ENCODE peak calls at places on chromosomes 2 and 18, in eight cellular contexts. A, O, S, Y, G, Q, F and C are unnamed samples.

GRCh38 chr2:154713605-154714004 is 15.1 kb downstream of the KCNJ3 start:
- DNase-seq in Y (no peak), F (no peak), S (no peak), O (no peak), G (no peak), A (no peak), Q (no peak), C (no peak)

GRCh38 chr2:17547737-17548136 is 7.2 kb downstream of the VSNL1 start:
- DNase-seq in Q (no peak), O (no peak), A (no peak), G (no peak), S (no peak), F (no peak), Y (no peak), C (no peak)

GRCh38 chr2:101638156-101638809 is 59.2 kb upstream of the MAP4K4 start:
- DNase-seq in S (no peak), Q (no peak), O (no peak), F (no peak), Y (no peak), G (no peak), A (no peak), C (no peak)

GRCh38 chr2:218858671-218859555 is 692 bp upstream of the WNT6 start:
- DNase-seq in O (no peak), A (no peak), G (no peak), F (no peak), Q (peak), S (no peak), Y (no peak), C (no peak)

GRCh38 chr2:232354069-232354468 is 24.5 kb upstream of the ALPP start:
- DNase-seq in S (no peak), A (no peak), Y (no peak), G (no peak), O (no peak), F (no peak), Q (no peak), C (no peak)

GRCh38 chr2:26537069-26537825 is 59.3 kb upstream of the OTOF start:
- DNase-seq in O (no peak), F (no peak), Q (no peak), A (no peak), S (no peak), Y (no peak), G (no peak), C (no peak)

GRCh38 chr2:67260348-67261277 is 136.5 kb upstream of the ETAA1 start:
- DNase-seq in G (no peak), O (no peak), Q (no peak), Y (no peak), S (peak), F (no peak), A (no peak), C (peak)

GRCh38 chr2:128041561-128041960 is 13.7 kb upstream of the SAP130 start:
- DNase-seq in F (no peak), G (peak), S (no peak), O (no peak), A (no peak), Y (no peak), Q (no peak), C (no peak)

GRCh38 chr18:500556-501405 is at the start of gene COLEC12:
- DNase-seq in G (no peak), F (peak), O (no peak), S (no peak), Q (peak), A (no peak), Y (no peak), C (no peak)

GRCh38 chr18:21769206-21769605 is 28.6 kb downstream of the MIB1 start:
- DNase-seq in Y (no peak), S (no peak), A (no peak), G (no peak), O (no peak), Q (no peak), F (no peak), C (no peak)

GRCh38 chr18:26710460-26711096 is 154.9 kb downstream of the AQP4 start:
- DNase-seq in S (no peak), Q (no peak), A (no peak), Y (peak), F (no peak), G (no peak), O (no peak), C (no peak)

GRCh38 chr18:46771141-46771540 is 14.3 kb upstream of the ST8SIA5 start:
- DNase-seq in Y (no peak), A (no peak), S (no peak), O (no peak), G (no peak), Q (no peak), F (no peak), C (no peak)

GRCh38 chr2:32838418-32838817 is 108.3 kb upstream of the LTBP1 start:
- DNase-seq in F (no peak), G (no peak), Y (peak), Q (no peak), S (no peak), A (no peak), O (no peak), C (no peak)

GRCh38 chr2:47810850-47811249 is 27.9 kb downstream of the MSH6 start:
- DNase-seq in S (no peak), F (no peak), A (no peak), O (no peak), G (no peak), Q (no peak), Y (no peak), C (no peak)

GRCh38 chr2:233385489-233386044 is 31.3 kb downstream of the DGKD start:
- DNase-seq in G (peak), F (no peak), A (no peak), Q (no peak), S (no peak), O (no peak), Y (peak), C (no peak)

GRCh38 chr2:144330951-144331651 is 188.8 kb downstream of the ZEB2 start:
- DNase-seq in Q (no peak), F (peak), O (no peak), S (no peak), A (no peak), Y (no peak), G (peak), C (peak)

GRCh38 chr2:187117483-187117882 is 268.5 kb upstream of the ZSWIM2 start:
- DNase-seq in A (no peak), S (peak), Y (no peak), F (no peak), Q (no peak), O (no peak), G (no peak), C (no peak)

GRCh38 chr18:61606759-61607158 is 273.5 kb downstream of the CDH20 start:
- DNase-seq in A (peak), S (peak), Y (no peak), G (peak), F (no peak), O (no peak), Q (peak), C (peak)

GRCh38 chr18:54149078-54149697 is 75.3 kb downstream of the MBD2 start:
- DNase-seq in A (peak), Y (peak), G (peak), F (no peak), S (peak), Q (no peak), O (peak), C (peak)

GRCh38 chr2:84832772-84833461 is 48.0 kb downstream of the TRABD2A start:
- DNase-seq in O (no peak), F (no peak), A (no peak), Q (no peak), Y (peak), S (no peak), G (no peak), C (peak)

GRCh38 chr2:108982259-108982679 is 6.8 kb downstream of the EDAR start:
- DNase-seq in S (peak), G (no peak), A (no peak), O (peak), F (no peak), Q (no peak), Y (no peak), C (no peak)

GRCh38 chr2:24771099-24771498 is 22.1 kb downstream of the PTRHD1 start:
- DNase-seq in Q (no peak), S (no peak), A (no peak), Y (no peak), F (no peak), O (no peak), G (peak), C (no peak)

DNA sequence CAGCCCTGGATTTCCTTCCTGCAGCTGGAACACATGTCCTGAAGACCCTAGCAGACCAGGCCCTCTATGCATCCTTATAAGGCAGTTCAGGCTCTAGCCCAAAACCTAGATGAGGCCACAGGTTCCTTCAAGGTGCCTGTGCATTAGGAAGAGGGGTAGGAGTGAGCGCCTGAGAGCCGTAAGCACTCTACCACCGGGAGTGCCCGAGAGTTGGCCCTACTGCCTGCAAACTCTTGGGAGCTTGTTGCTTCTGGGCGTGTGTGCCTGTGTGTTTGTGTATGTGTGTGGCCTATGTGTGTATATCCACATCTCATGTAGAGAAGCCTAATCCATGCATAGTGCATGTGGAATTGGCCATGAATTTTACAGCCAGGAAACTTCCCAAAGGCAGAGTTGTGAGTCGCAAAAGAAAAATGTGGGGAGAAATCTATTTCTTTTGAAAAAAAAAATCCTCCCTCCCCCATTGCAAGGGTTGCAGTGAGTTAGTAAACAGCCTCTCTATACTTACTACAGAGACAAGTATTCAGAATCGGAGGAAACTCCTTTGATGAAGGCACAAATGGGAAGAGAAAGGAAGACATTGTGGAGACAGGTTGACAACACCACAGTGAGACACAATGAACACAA is 96.8 kb downstream of the ADD2 start:
- DNase-seq in Q (no peak), O (no peak), S (no peak), A (no peak), G (no peak), F (no peak), Y (no peak), C (no peak)
- TF ChIP-seq RAD21 in Q (no peak), O (no peak), S (no peak), A (no peak), G (no peak), F (no peak), Y (no peak), C (no peak)

GRCh38 chr18:29753379-29753778 is 1289.2 kb downstream of the DSC3 start:
- DNase-seq in A (no peak), Y (no peak), S (no peak), O (no peak), G (no peak), Q (no peak), F (no peak), C (peak)
- TF ChIP-seq RAD21 in A (no peak), Y (no peak), S (no peak), O (no peak), G (no peak), Q (no peak), F (no peak), C (no peak)

DNA sequence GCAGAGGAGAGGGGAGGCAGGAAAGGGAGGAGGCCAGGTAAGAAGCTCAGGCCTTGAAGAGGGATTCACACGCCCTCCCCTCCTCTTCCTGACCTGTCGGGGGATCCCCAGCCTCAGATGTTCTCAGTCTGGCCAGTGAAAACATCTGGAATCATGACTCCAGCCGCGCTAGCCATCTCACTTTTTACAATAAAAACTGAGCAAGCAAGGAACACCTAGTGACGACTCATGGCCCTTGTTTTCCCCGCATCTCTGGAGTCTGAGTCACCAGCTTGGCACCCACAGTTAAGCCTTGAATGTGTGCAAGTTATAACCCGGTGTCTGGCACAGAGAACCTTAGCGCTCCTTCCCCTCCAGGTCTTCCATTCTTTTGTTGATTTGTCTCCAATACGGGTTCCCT is 74.3 kb downstream of the SH3BP4 start:
- DNase-seq in A (peak), S (peak), G (no peak), O (peak), F (no peak), Y (no peak), Q (no peak), C (peak)
- TF ChIP-seq RAD21 in A (no peak), S (peak), G (no peak), O (no peak), F (no peak), Y (no peak), Q (no peak), C (no peak)

DNA sequence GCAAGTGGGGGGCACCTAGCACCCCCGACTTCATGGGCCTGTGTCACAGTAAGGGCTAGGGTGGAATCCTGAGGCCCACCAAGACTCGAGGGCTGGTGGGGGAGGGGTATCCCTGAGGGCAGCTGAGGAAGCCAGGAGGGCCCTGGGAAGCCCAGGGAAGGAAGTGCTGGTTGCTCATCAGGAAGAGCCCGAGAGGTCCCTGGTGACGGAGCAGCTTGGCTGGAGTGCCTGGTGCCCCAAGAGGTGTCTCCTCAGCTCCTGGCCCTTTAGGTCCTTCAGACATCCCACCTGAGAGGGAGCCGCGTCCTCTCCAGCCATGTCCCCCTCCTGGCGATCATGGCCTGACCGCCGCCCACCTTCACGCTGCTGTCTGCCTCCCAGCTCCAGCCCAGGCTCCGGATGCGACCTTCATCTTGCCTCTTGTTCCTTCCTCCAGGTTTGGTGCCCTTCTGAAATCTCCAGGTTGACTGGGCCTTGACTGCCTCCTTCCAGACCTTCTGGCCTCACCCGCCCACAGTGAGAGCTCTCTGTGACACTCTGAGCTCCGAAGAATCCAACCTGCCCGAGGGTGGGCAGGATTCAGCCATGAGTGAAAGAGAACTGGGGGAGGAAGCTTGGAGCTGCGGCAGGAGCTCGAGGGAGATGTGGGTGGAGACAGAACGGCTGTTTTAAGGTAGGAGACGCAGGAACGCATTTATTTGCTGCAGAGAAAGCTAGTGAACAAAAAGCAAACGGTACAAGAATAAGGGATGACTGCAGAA is 42.7 kb upstream of the SEMA4C start:
- DNase-seq in F (no peak), O (no peak), G (no peak), Q (no peak), Y (no peak), A (no peak), S (no peak), C (no peak)
- TF ChIP-seq RAD21 in F (no peak), O (no peak), G (no peak), Q (no peak), Y (no peak), A (no peak), S (no peak), C (no peak)

DNA sequence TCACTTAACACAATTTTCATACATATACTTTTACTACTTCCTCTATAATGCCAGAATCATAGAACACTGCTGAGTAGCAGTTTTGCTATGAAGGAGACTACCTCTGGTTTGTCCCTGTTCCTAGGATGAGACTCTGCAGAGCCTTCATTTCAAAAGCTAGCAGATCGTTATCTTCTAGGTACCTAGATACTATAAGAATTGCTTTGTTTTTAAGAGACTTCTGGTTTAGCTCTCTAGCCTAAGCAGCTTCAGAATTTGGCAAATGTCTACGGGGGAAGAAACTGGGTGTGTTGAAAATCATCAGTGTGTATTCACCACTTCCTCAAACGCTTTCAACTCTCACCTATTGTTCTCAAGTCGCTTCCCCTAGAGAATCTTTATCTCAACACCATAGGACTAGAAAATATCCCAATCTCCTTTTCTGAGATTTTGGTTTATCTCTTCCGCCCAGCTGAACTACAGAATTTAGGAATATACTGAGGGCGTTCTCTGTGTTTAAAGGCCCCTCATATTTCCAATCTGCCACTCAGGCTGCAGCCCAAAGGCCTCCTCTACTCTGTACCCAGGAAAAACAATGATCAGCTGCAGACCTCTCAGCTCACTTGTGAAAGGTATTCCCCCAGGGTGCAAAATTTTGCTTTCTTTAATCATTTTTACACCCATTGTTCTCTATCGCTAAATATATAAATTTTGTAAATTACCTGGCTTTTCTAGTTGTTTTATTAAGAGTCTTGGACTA is 28.7 kb downstream of the SMAD2 start:
- DNase-seq in O (no peak), Y (peak), F (no peak), A (no peak), S (no peak), Q (no peak), G (peak), C (no peak)
- TF ChIP-seq RAD21 in O (no peak), Y (no peak), F (no peak), A (no peak), S (no peak), Q (no peak), G (no peak), C (no peak)

GRCh38 chr2:50492452-50492851 is 539.5 kb downstream of the NRXN1 start:
- DNase-seq in F (peak), Q (no peak), A (peak), S (peak), G (peak), Y (peak), O (peak), C (peak)

GRCh38 chr2:50490991-50491390 is 540.9 kb downstream of the NRXN1 start:
- DNase-seq in Q (no peak), S (no peak), F (no peak), G (no peak), A (no peak), O (no peak), Y (no peak), C (no peak)

DNA sequence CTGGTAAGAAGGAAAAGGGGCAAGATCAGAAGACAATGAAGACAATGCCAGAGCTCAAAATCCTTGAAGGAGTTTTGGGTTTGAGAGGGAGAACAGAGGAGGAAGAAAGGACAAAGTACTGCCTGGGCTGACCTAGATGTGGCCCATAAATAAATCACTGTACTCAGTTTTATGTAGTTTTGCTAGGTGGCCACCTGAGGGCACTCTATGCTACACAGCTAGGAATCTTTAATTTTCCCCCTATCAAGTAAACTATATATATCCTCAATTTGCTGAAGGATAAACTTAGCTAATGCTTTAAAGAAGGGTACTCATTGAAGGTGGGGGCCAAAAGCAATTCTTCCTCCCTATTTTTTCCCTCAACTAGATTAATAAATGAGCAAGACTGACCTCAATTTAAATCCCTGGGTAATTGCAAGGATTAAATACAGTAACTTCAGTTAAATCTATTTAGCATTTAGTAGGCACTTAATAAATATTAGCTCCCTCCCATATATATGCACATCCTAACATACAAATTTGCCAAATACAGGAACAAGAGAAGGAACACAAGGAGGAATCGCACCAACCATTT is 540.3 kb downstream of the NRXN1 start:
- DNase-seq in F (peak), G (peak), O (peak), Y (no peak), S (peak), A (peak), Q (no peak), C (peak)
- TF ChIP-seq RAD21 in F (peak), G (no peak), O (no peak), Y (no peak), S (peak), A (peak), Q (peak), C (peak)